ENCODE peak calls at places on chromosome 12, in eight cellular contexts. One of them, this sample, is unnamed.

GRCh38 chr12:110224379-110225304 is 56.4 kb upstream of the ATP2A2 start:
- DNase-seq in GM12864: no peak
- DNase-seq in stimulated activated CD4-positive, alpha-beta T cell treated with anti-CD3 and anti-CD28 coated beads, Interleukin-4, amount 100 ng/mL, for 1 hour: no peak
- DNase-seq in activated CD4-positive, alpha-beta T cell treated with anti-CD3 and anti-CD28 coated beads for 48 hours: no peak
- DNase-seq in NCI-H1694 treated with DMSO at 0.1 percent for 48 hours: peak
- DNase-seq in left cardiac atrium: no peak
- DNase-seq in mucosa of descending colon: no peak
- DNase-seq in NCI-H2029: no peak
- DNase-seq in this sample: no peak

GRCh38 chr12:118064608-118065007 is 3.6 kb upstream of the WSB2 start:
- DNase-seq in NCI-H2029: no peak
- DNase-seq in NCI-H1694 treated with DMSO at 0.1 percent for 48 hours: no peak
- DNase-seq in left cardiac atrium: no peak
- DNase-seq in mucosa of descending colon: no peak
- DNase-seq in GM12864: no peak
- DNase-seq in activated CD4-positive, alpha-beta T cell treated with anti-CD3 and anti-CD28 coated beads for 48 hours: no peak
- DNase-seq in stimulated activated CD4-positive, alpha-beta T cell treated with anti-CD3 and anti-CD28 coated beads, Interleukin-4, amount 100 ng/mL, for 1 hour: no peak
- DNase-seq in this sample: no peak

GRCh38 chr12:66152732-66153131 is 17.1 kb downstream of the TMBIM4 start:
- DNase-seq in NCI-H2029: no peak
- DNase-seq in NCI-H1694 treated with DMSO at 0.1 percent for 48 hours: no peak
- DNase-seq in left cardiac atrium: no peak
- DNase-seq in mucosa of descending colon: no peak
- DNase-seq in stimulated activated CD4-positive, alpha-beta T cell treated with anti-CD3 and anti-CD28 coated beads, Interleukin-4, amount 100 ng/mL, for 1 hour: no peak
- DNase-seq in GM12864: no peak
- DNase-seq in activated CD4-positive, alpha-beta T cell treated with anti-CD3 and anti-CD28 coated beads for 48 hours: no peak
- DNase-seq in this sample: no peak

GRCh38 chr12:14280921-14281320 is 84.6 kb upstream of the ATF7IP start:
- DNase-seq in NCI-H2029: no peak
- DNase-seq in GM12864: peak
- DNase-seq in NCI-H1694 treated with DMSO at 0.1 percent for 48 hours: no peak
- DNase-seq in mucosa of descending colon: no peak
- DNase-seq in stimulated activated CD4-positive, alpha-beta T cell treated with anti-CD3 and anti-CD28 coated beads, Interleukin-4, amount 100 ng/mL, for 1 hour: no peak
- DNase-seq in activated CD4-positive, alpha-beta T cell treated with anti-CD3 and anti-CD28 coated beads for 48 hours: no peak
- DNase-seq in left cardiac atrium: no peak
- DNase-seq in this sample: no peak

GRCh38 chr12:6096527-6096926 is 27.9 kb downstream of the VWF start:
- DNase-seq in left cardiac atrium: no peak
- DNase-seq in mucosa of descending colon: no peak
- DNase-seq in stimulated activated CD4-positive, alpha-beta T cell treated with anti-CD3 and anti-CD28 coated beads, Interleukin-4, amount 100 ng/mL, for 1 hour: no peak
- DNase-seq in NCI-H2029: no peak
- DNase-seq in GM12864: no peak
- DNase-seq in NCI-H1694 treated with DMSO at 0.1 percent for 48 hours: no peak
- DNase-seq in activated CD4-positive, alpha-beta T cell treated with anti-CD3 and anti-CD28 coated beads for 48 hours: no peak
- DNase-seq in this sample: no peak

GRCh38 chr12:98154850-98155249 is 360.5 kb upstream of the TMPO start:
- DNase-seq in mucosa of descending colon: no peak
- DNase-seq in activated CD4-positive, alpha-beta T cell treated with anti-CD3 and anti-CD28 coated beads for 48 hours: no peak
- DNase-seq in NCI-H2029: peak
- DNase-seq in stimulated activated CD4-positive, alpha-beta T cell treated with anti-CD3 and anti-CD28 coated beads, Interleukin-4, amount 100 ng/mL, for 1 hour: no peak
- DNase-seq in NCI-H1694 treated with DMSO at 0.1 percent for 48 hours: peak
- DNase-seq in GM12864: no peak
- DNase-seq in left cardiac atrium: no peak
- DNase-seq in this sample: no peak

GRCh38 chr12:57236224-57236924 is 6.9 kb downstream of the SHMT2 start:
- DNase-seq in GM12864: no peak
- DNase-seq in NCI-H1694 treated with DMSO at 0.1 percent for 48 hours: no peak
- DNase-seq in activated CD4-positive, alpha-beta T cell treated with anti-CD3 and anti-CD28 coated beads for 48 hours: peak
- DNase-seq in mucosa of descending colon: peak
- DNase-seq in NCI-H2029: no peak
- DNase-seq in stimulated activated CD4-positive, alpha-beta T cell treated with anti-CD3 and anti-CD28 coated beads, Interleukin-4, amount 100 ng/mL, for 1 hour: peak
- DNase-seq in left cardiac atrium: no peak
- DNase-seq in this sample: peak

GRCh38 chr12:101566318-101566717 is 28.5 kb upstream of the MYBPC1 start:
- DNase-seq in stimulated activated CD4-positive, alpha-beta T cell treated with anti-CD3 and anti-CD28 coated beads, Interleukin-4, amount 100 ng/mL, for 1 hour: no peak
- DNase-seq in activated CD4-positive, alpha-beta T cell treated with anti-CD3 and anti-CD28 coated beads for 48 hours: peak
- DNase-seq in NCI-H1694 treated with DMSO at 0.1 percent for 48 hours: no peak
- DNase-seq in left cardiac atrium: no peak
- DNase-seq in GM12864: no peak
- DNase-seq in mucosa of descending colon: no peak
- DNase-seq in NCI-H2029: no peak
- DNase-seq in this sample: no peak

GRCh38 chr12:102474438-102475064 is 5.8 kb downstream of the IGF1 start:
- DNase-seq in mucosa of descending colon: no peak
- DNase-seq in activated CD4-positive, alpha-beta T cell treated with anti-CD3 and anti-CD28 coated beads for 48 hours: no peak
- DNase-seq in left cardiac atrium: no peak
- DNase-seq in stimulated activated CD4-positive, alpha-beta T cell treated with anti-CD3 and anti-CD28 coated beads, Interleukin-4, amount 100 ng/mL, for 1 hour: no peak
- DNase-seq in NCI-H2029: peak
- DNase-seq in NCI-H1694 treated with DMSO at 0.1 percent for 48 hours: no peak
- DNase-seq in GM12864: no peak
- DNase-seq in this sample: no peak

GRCh38 chr12:85877459-85877858 is 3.4 kb downstream of the NTS start:
- DNase-seq in activated CD4-positive, alpha-beta T cell treated with anti-CD3 and anti-CD28 coated beads for 48 hours: no peak
- DNase-seq in NCI-H1694 treated with DMSO at 0.1 percent for 48 hours: no peak
- DNase-seq in stimulated activated CD4-positive, alpha-beta T cell treated with anti-CD3 and anti-CD28 coated beads, Interleukin-4, amount 100 ng/mL, for 1 hour: no peak
- DNase-seq in left cardiac atrium: no peak
- DNase-seq in GM12864: no peak
- DNase-seq in mucosa of descending colon: no peak
- DNase-seq in NCI-H2029: no peak
- DNase-seq in this sample: no peak

GRCh38 chr12:105954891-105955607 is 183.7 kb downstream of the NUAK1 start:
- DNase-seq in activated CD4-positive, alpha-beta T cell treated with anti-CD3 and anti-CD28 coated beads for 48 hours: no peak
- DNase-seq in NCI-H2029: no peak
- DNase-seq in GM12864: no peak
- DNase-seq in stimulated activated CD4-positive, alpha-beta T cell treated with anti-CD3 and anti-CD28 coated beads, Interleukin-4, amount 100 ng/mL, for 1 hour: no peak
- DNase-seq in mucosa of descending colon: no peak
- DNase-seq in left cardiac atrium: peak
- DNase-seq in NCI-H1694 treated with DMSO at 0.1 percent for 48 hours: no peak
- DNase-seq in this sample: no peak

GRCh38 chr12:131137836-131138637 is 184.3 kb downstream of the ADGRD1 start:
- DNase-seq in activated CD4-positive, alpha-beta T cell treated with anti-CD3 and anti-CD28 coated beads for 48 hours: no peak
- DNase-seq in NCI-H2029: no peak
- DNase-seq in left cardiac atrium: no peak
- DNase-seq in mucosa of descending colon: no peak
- DNase-seq in stimulated activated CD4-positive, alpha-beta T cell treated with anti-CD3 and anti-CD28 coated beads, Interleukin-4, amount 100 ng/mL, for 1 hour: no peak
- DNase-seq in NCI-H1694 treated with DMSO at 0.1 percent for 48 hours: no peak
- DNase-seq in GM12864: no peak
- DNase-seq in this sample: no peak

GRCh38 chr12:120873231-120873630 is 30.9 kb downstream of the SPPL3 start:
- DNase-seq in NCI-H1694 treated with DMSO at 0.1 percent for 48 hours: no peak
- DNase-seq in activated CD4-positive, alpha-beta T cell treated with anti-CD3 and anti-CD28 coated beads for 48 hours: no peak
- DNase-seq in GM12864: no peak
- DNase-seq in stimulated activated CD4-positive, alpha-beta T cell treated with anti-CD3 and anti-CD28 coated beads, Interleukin-4, amount 100 ng/mL, for 1 hour: no peak
- DNase-seq in left cardiac atrium: no peak
- DNase-seq in NCI-H2029: no peak
- DNase-seq in mucosa of descending colon: no peak
- DNase-seq in this sample: no peak